ENCODE peak calls at places on chromosomes 3 and 15, in four cellular contexts. X is dorsolateral prefrontal cortex, O is lower leg skin, Y is adrenal gland. J is an unnamed sample.

GRCh38 chr3:141680620-141681389 is 57.3 kb upstream of the RNF7 start:
- DNase-seq in X (no peak), O (no peak), Y (no peak), J (peak)

GRCh38 chr3:58422756-58423324 is 10.8 kb downstream of the PDHB start:
- DNase-seq in X (no peak), O (no peak), Y (no peak), J (no peak)

GRCh38 chr3:100971776-100972175 is 21.4 kb downstream of the ABI3BP start:
- DNase-seq in X (no peak), O (no peak), Y (no peak), J (no peak)

GRCh38 chr3:57007513-57008415 is 52.7 kb upstream of the SPATA12 start:
- DNase-seq in X (no peak), O (peak), Y (peak), J (peak)

GRCh38 chr15:69896606-69897005 is 201.1 kb downstream of the TLE3 start:
- DNase-seq in X (no peak), O (no peak), Y (no peak), J (no peak)

GRCh38 chr3:169497567-169498257 is 165.8 kb downstream of the MECOM start:
- DNase-seq in X (no peak), O (no peak), Y (no peak), J (no peak)

GRCh38 chr3:126715432-126715831 is 11.4 kb downstream of the CHCHD6 start:
- DNase-seq in X (no peak), O (no peak), Y (no peak), J (no peak)

GRCh38 chr3:128152419-128153155 is 694 bp upstream of the EEFSEC start:
- DNase-seq in X (no peak), O (no peak), Y (no peak), J (no peak)

GRCh38 chr3:177899275-177900067 is 636.8 kb upstream of the KCNMB2 start:
- DNase-seq in X (no peak), O (no peak), Y (no peak), J (no peak)

GRCh38 chr3:11560746-11561145 is 83.0 kb downstream of the VGLL4 start:
- DNase-seq in X (no peak), O (no peak), Y (no peak), J (no peak)

GRCh38 chr15:80507638-80508316 is 103.6 kb downstream of the ARNT2 start:
- DNase-seq in X (no peak), O (peak), Y (no peak), J (peak)

GRCh38 chr3:10974131-10974530 is 18.4 kb upstream of the SLC6A1 start:
- DNase-seq in X (no peak), O (no peak), Y (no peak), J (no peak)

GRCh38 chr3:159988617-159989251 is at the start of gene IL12A:
- DNase-seq in X (peak), O (peak), Y (peak), J (peak)

GRCh38 chr15:90763700-90764099 is 46.6 kb downstream of the BLM start:
- DNase-seq in X (no peak), O (no peak), Y (no peak), J (no peak)

GRCh38 chr3:126469479-126469878 is 6.2 kb downstream of the ZXDC start:
- DNase-seq in X (no peak), O (no peak), Y (no peak), J (no peak)

GRCh38 chr3:185701891-185702563 is 115.9 kb downstream of the SENP2 start:
- DNase-seq in X (no peak), O (no peak), Y (no peak), J (no peak)

GRCh38 chr3:86814918-86815655 is 175.9 kb downstream of the VGLL3 start:
- DNase-seq in X (no peak), O (no peak), Y (no peak), J (peak)

GRCh38 chr15:37040072-37040742 is 60.1 kb downstream of the MEIS2 start:
- DNase-seq in X (no peak), O (no peak), Y (no peak), J (no peak)

GRCh38 chr3:192090586-192090985 is 629.6 kb downstream of the PYDC2 start:
- DNase-seq in X (no peak), O (no peak), Y (no peak), J (no peak)

GRCh38 chr3:98903099-98903498 is 1.6 kb upstream of the DCBLD2 start:
- DNase-seq in X (no peak), O (no peak), Y (no peak), J (no peak)

GRCh38 chr3:21942328-21942727 is 191.3 kb upstream of the ZNF385D start:
- DNase-seq in X (no peak), O (peak), Y (no peak), J (peak)

GRCh38 chr3:29693863-29694262 is 413.0 kb downstream of the RBMS3 start:
- DNase-seq in X (no peak), O (no peak), Y (no peak), J (peak)

GRCh38 chr3:128681277-128681829 is 30.7 kb upstream of the RPN1 start:
- DNase-seq in X (no peak), O (no peak), Y (no peak), J (no peak)

GRCh38 chr3:119690043-119690656 is 12.7 kb upstream of the CFAP91 start:
- DNase-seq in X (no peak), O (no peak), Y (no peak), J (no peak)

GRCh38 chr3:193010191-193010590 is 92.5 kb upstream of the MB21D2 start:
- DNase-seq in X (no peak), O (no peak), Y (no peak), J (no peak)

GRCh38 chr15:64894395-64895056 is 17.2 kb upstream of the ANKDD1A start:
- DNase-seq in X (no peak), O (no peak), Y (no peak), J (no peak)

GRCh38 chr3:120404876-120405275 is 45.9 kb downstream of the FSTL1 start:
- DNase-seq in X (no peak), O (no peak), Y (no peak), J (no peak)

GRCh38 chr3:43246956-43247355 is 39.4 kb upstream of the SNRK start:
- DNase-seq in X (no peak), O (no peak), Y (no peak), J (no peak)

GRCh38 chr3:132756108-132756650 is 34.0 kb upstream of the NPHP3 start:
- DNase-seq in X (no peak), O (no peak), Y (no peak), J (no peak)

GRCh38 chr3:188697127-188697526 is 474.6 kb upstream of the TPRG1 start:
- DNase-seq in X (no peak), O (no peak), Y (no peak), J (no peak)

GRCh38 chr3:133991209-133991608 is 38.5 kb downstream of the SLCO2A1 start:
- DNase-seq in X (no peak), O (no peak), Y (no peak), J (no peak)

GRCh38 chr15:69976366-69976994 is 121.2 kb downstream of the TLE3 start:
- DNase-seq in X (no peak), O (no peak), Y (peak), J (no peak)

GRCh38 chr3:52346623-52347530 is 30.8 kb downstream of the DNAH1 start:
- DNase-seq in X (no peak), O (no peak), Y (peak), J (peak)

GRCh38 chr3:78907367-78907766 is 860.4 kb downstream of the ROBO1 start:
- DNase-seq in X (no peak), O (no peak), Y (no peak), J (no peak)

DNA sequence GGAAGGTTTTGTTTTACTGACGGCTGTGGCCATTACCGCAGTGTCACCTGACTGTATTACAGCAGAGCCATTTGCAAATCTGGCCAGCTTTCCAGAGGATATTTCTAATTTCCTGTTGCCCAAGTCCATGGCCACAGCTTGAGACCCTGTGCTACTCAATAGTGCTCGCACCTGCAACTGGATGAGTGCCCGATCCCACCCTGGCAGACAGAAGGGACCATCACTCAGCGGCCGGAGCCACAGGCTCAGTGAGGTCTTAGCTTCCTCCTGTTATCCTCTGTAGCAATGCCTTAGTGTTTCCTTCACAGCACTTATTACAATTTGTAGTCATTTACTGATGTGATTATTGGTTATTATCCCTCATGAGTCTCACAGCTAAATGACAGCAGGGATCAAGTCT is 184.8 kb downstream of the LRRN1 start:
- DNase-seq in X (no peak), O (no peak), Y (no peak), J (no peak)
- H3K4me3 ChIP-seq in X (no peak), O (no peak), Y (no peak), J (no peak)

GRCh38 chr3:69143605-69144004 is 21.2 kb upstream of the LMOD3 start:
- DNase-seq in X (no peak), O (no peak), Y (no peak), J (peak)

GRCh38 chr3:69142090-69142489 is 19.7 kb upstream of the LMOD3 start:
- DNase-seq in X (no peak), O (no peak), Y (no peak), J (peak)

GRCh38 chr3:69143055-69143454 is 20.7 kb upstream of the LMOD3 start:
- DNase-seq in X (no peak), O (no peak), Y (no peak), J (no peak)

GRCh38 chr3:69144631-69145244 is 22.3 kb upstream of the LMOD3 start:
- DNase-seq in X (no peak), O (no peak), Y (no peak), J (no peak)

DNA sequence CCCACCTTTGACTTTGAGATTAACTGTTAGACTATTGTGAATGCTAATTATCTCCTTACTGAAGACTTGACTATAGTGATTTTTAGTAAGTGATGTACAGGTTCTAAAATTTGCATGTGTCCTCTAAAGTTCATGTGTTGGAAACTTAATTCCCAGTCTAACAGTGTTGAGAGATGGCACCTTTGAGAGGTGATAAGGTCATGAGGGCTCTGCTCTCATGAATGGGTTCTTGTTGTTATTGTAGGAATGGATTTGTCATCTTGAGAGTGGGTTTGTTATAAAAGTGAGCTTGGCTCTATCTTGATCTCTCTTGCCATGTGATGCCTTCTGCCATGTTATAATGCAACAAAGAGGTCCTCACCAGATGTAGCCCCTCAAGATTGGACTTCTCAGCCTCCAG is 18.9 kb upstream of the LMOD3 start:
- DNase-seq in X (no peak), O (no peak), Y (no peak), J (no peak)
- H3K4me3 ChIP-seq in X (no peak), O (no peak), Y (no peak), J (no peak)

DNA sequence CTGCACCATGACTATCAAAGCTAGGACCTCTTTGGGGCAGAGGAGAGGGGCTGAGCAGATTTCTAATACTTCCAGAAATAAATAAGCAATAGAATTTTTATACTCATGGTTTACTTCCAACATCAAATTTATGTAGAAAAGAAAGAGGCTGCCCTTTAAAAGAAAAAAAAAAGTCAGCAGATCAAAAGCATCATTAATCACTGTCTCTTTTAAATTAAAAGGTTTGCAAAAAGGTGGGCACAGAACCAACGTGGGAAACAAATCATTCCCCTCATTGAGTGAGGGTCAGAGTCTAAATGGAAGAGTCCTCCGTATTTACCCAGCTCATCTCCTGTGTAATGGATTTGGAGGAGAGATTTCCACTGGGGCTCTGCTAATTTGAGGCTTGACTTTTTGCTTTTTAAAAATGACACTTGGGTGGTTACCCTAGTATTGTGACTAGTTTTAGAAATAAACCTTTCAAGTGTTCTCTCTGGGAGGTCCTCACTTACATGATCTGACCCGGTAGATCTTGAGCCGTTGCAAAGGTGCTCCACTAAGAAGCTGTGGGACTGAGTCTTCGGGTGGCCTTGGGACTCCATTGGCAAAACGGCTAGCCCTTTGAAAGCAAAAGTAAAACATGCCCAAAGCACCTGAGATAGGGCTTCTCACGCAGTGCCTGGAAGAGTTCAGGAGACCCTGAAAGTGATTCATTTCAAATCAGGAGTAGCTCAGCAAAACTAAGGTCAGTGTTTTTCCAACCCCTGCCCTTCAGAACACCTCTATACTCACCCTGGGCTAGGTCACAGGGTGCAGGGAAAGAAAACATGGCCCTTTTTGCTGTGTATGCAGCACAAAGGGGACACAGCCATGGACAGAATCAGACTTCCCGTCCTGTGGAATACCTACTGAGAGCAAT is 320.9 kb downstream of the FOXP1 start:
- DNase-seq in X (no peak), O (no peak), Y (no peak), J (no peak)
- H3K4me3 ChIP-seq in X (no peak), O (no peak), Y (no peak), J (no peak)

GRCh38 chr15:63372018-63372705 is 9.5 kb downstream of the CA12 start:
- DNase-seq in X (no peak), O (peak), Y (no peak), J (peak)
- H3K4me3 ChIP-seq in X (no peak), O (no peak), Y (no peak), J (no peak)

GRCh38 chr3:183907911-183908331 is 23.2 kb upstream of the PARL start:
- DNase-seq in X (no peak), O (no peak), Y (no peak), J (no peak)
- H3K4me3 ChIP-seq in X (no peak), O (no peak), Y (no peak), J (no peak)